ENCODE peak calls at places on chromosomes 4 and X, in six cellular contexts. X is GM12878, K is A549, L is K562, P is HepG2, H is endothelial cell of umbilical vein. U is an unnamed sample.

GRCh38 chr4:65865489-65865888 is 195.2 kb upstream of the EPHA5 start:
- DNase-seq in H (peak; percentile 55), P (peak; percentile 13), L (no peak), K (peak; percentile 21), X (no peak), U (peak; percentile 12)

GRCh38 chr4:53987761-53988171 is 76.6 kb downstream of the CHIC2 start:
- DNase-seq in X (no peak), H (no peak), L (no peak), K (peak; percentile 3), P (peak; percentile 16), U (no peak)

GRCh38 chr4:13452927-13453579 is 31.1 kb downstream of the RAB28 start:
- DNase-seq in X (no peak), P (no peak), K (no peak), L (no peak), H (no peak), U (no peak)

GRCh38 chr4:5366421-5366820 is 315.1 kb downstream of the STK32B start:
- DNase-seq in K (peak; percentile 93), H (no peak), X (no peak), L (no peak), P (no peak), U (no peak)

GRCh38 chrX:132685276-132685675 is 196.4 kb upstream of the MBNL3 start:
- DNase-seq in H (no peak), P (no peak), L (no peak), X (no peak), K (no peak), U (no peak)

GRCh38 chr4:21953653-21954052 is 5.1 kb upstream of the KCNIP4 start:
- DNase-seq in H (no peak), L (no peak), P (no peak), K (no peak), X (no peak), U (no peak)

GRCh38 chrX:71291381-71291780 is 7.9 kb downstream of the NONO start:
- DNase-seq in H (no peak), X (no peak), K (no peak), L (no peak), P (no peak), U (no peak)

GRCh38 chr4:164716901-164717300 is 37.0 kb upstream of the SMIM31 start:
- DNase-seq in L (no peak), K (peak; percentile 14), P (peak; percentile 17), X (no peak), H (no peak), U (peak; percentile 4)

DNA sequence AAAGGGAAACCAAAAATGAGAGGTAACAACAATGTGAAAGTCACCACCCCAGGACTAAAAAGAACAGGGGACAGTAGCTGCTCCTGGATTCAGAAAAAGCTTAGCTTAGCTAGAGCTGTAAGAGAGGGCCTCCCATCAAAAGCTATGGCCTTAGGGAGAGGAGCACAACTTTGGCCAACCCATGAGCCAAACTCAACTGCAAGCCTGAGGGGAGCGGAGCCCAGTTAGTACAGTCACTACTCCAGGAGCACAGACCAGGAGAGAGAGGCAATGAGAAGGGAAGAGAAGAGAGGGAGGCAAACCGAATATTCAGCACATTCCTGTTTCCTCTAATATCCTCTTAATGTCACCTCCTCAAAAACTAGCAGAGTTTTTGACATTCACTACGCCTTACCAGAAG is 917.1 kb upstream of the INTU start:
- DNase-seq in L (no peak), K (no peak), H (no peak), X (no peak), P (no peak), U (no peak)
- TF ChIP-seq MAX in L (no peak), K (no peak), H (no peak), X (no peak), P (no peak), U (no peak)

DNA sequence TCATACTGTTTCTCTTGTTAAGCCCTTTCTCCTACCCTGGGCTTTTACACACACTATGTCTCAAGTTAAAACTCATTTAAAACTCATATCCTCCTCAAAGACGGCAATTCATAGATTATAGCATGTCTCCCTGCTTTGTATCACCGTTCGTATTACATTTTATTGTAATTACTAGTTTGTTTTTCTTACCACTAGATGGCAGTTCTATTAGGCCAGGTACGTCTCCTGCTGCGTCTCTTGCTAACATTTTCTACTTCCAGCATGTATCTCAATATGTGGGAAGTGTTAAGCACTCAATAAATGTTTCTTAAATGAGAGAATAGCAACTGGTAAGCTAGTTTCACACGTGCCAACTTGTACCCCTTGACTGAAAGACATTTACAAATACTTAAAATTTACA is 450.3 kb upstream of the PCDH7 start:
- DNase-seq in X (no peak), H (peak; percentile 2), K (peak; percentile 2), L (no peak), P (no peak), U (peak; percentile 26)
- TF ChIP-seq CTCF in X (no peak), H (no peak), K (peak; percentile 14), L (no peak), P (no peak), U (peak; percentile 27)

GRCh38 chr4:163382178-163382869 is 38.6 kb downstream of the NPY5R start:
- DNase-seq in K (peak; percentile 5), L (no peak), H (no peak), P (no peak), X (no peak), U (no peak)
- TF ChIP-seq MYC in K (no peak), L (no peak), H (no peak), P (no peak), X (no peak), U (no peak)

GRCh38 chr4:82797591-82798081 is 960 bp downstream of the SCD5 start:
- DNase-seq in H (peak; percentile 40), L (no peak), X (no peak), K (peak; percentile 26), P (no peak), U (peak; percentile 31)

GRCh38 chr4:82799006-82799881 is 648 bp upstream of the SCD5 start:
- DNase-seq in K (no peak), P (no peak), X (no peak), L (no peak), H (peak; percentile 42), U (no peak)

GRCh38 chr4:82801910-82802521 is 3.4 kb upstream of the SCD5 start:
- DNase-seq in H (peak; percentile 63), K (peak; percentile 33), X (no peak), L (no peak), P (peak; percentile 13), U (peak; percentile 30)

GRCh38 chr4:82797048-82797590 is 1.5 kb downstream of the SCD5 start:
- DNase-seq in X (no peak), L (no peak), K (no peak), H (peak; percentile 44), P (no peak), U (no peak)

GRCh38 chr4:82798168-82799005 is at the start of gene SCD5:
- DNase-seq in X (no peak), L (peak; percentile 60), K (peak; percentile 53), P (no peak), H (peak; percentile 76), U (peak; percentile 76)
- TF ChIP-seq MAX in X (no peak), L (no peak), K (peak; percentile 49), P (no peak), H (no peak), U (no peak)

GRCh38 chrX:131671714-131672113 is 127.8 kb downstream of the OR13H1 start:
- DNase-seq in X (no peak), H (no peak), L (no peak), P (no peak), K (no peak), U (no peak)

GRCh38 chrX:131677655-131678628 is 134.1 kb downstream of the OR13H1 start:
- DNase-seq in K (peak; percentile 38), L (peak; percentile 74), H (peak; percentile 1), P (peak; percentile 18), X (no peak), U (peak; percentile 46)

DNA sequence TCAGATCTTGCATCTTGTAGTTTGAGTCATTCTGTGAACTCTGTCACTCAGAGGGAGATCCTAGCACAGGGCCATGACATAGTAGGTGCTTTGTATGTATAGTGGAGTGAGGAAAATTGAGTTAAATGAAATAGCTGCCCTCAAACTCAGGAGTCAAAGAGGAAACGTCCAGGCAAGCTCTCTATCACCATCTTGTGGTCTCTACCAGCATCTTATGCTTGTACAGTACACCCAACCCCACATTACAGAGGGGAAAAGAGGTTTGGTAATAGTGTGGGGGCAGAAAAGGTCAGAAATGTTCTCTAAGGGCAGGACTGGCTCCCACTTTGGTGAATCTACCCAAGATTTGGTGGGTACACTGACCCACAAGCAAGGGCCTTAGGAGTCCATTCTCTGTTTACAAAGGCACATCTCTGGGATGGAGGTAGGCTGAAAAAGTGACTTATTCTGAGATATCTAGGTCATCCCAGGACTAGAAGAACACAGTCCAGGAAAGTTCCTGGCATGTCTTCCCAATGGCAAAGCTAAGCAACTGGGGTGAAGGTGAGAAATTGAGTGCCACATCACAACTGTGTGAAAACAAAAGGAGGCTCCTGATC is 131.8 kb downstream of the OR13H1 start:
- DNase-seq in K (peak; percentile 34), P (peak; percentile 8), L (peak; percentile 32), X (no peak), H (no peak), U (peak; percentile 35)
- TF ChIP-seq CTCF in K (peak; percentile 56), P (peak; percentile 40), L (peak; percentile 60), X (peak; percentile 72), H (peak; percentile 19), U (peak; percentile 60)

GRCh38 chr4:152651473-152652060 is 28.2 kb downstream of the TMEM154 start:
- DNase-seq in P (no peak), X (no peak), H (no peak), L (no peak), K (no peak), U (no peak)

GRCh38 chr4:152652102-152652501 is 27.7 kb downstream of the TMEM154 start:
- DNase-seq in X (no peak), H (no peak), P (no peak), L (no peak), K (no peak), U (no peak)

GRCh38 chr4:152657657-152658056 is 22.1 kb downstream of the TMEM154 start:
- DNase-seq in X (no peak), P (no peak), K (no peak), H (no peak), L (no peak), U (no peak)

GRCh38 chr4:152659806-152660205 is 20.0 kb downstream of the TMEM154 start:
- DNase-seq in X (no peak), H (no peak), P (no peak), K (no peak), L (no peak), U (peak; percentile 50)

DNA sequence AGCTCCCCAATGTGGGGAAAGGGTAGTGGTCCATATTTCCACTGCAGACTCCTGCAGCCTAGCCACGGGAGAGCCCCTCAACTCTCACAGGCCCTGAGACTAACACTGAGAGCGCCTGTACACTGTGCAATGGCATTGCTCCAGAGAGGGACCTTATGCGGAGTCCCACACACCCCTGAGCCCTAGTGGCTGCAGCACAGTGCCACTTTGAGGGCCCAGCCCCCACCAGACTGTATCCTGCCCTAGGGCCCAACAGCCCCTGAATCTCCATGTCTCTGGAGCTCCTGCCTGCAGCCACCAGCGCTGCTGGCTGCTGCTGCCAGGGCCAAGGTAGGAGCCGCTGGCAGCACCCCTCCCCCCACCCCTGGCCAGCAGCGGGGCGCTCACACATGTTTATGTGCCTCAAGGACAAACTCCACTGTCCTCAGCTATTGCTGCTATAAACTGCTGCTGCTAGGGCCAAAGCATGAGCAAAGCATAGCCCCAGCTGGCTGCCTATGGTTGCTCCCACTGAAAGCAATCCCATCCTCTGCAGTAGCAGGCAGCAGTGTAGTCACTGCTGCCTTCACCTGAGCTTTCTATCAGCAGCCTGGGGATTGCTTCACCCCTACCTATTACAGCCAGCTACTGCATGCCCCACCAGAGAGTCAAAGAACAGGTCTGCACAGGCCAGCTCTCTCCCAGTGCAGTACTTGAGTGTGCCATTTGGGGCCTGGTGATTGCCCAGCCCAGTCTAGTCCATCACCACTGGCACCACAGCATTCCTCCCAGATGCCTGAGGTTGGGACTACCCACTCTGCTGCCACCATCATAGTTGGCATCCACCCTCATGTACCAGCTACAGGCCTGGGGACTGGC is 24.3 kb downstream of the TMEM154 start:
- DNase-seq in K (no peak), L (no peak), P (no peak), X (no peak), H (no peak), U (no peak)
- TF ChIP-seq MYC in K (no peak), L (no peak), P (no peak), X (no peak), H (no peak), U (no peak)

GRCh38 chr4:25160714-25161598 is 707 bp upstream of the SEPSECS start:
- DNase-seq in K (no peak), L (no peak), P (peak; percentile 32), X (no peak), H (no peak), U (peak; percentile 32)
- TF ChIP-seq MAX in K (no peak), L (no peak), P (no peak), X (peak; percentile 56), H (no peak), U (peak; percentile 80)